ENCODE peak calls at places on chromosome 11, in ten cellular contexts. One of them, this sample, is unnamed.

GRCh38 chr11:34476853-34477252 is 36.7 kb downstream of the ELF5 start:
- DNase-seq in NCI-H2081: no peak
- DNase-seq in stimulated activated naive B cell treated with anti-CD40 and anti-IgM and Interleukin-4, amounts not matched to agents 10 μg/mL and 1 μg/mL and 100 μg/mL, for 72 hours: no peak
- DNase-seq in WTC11: no peak
- DNase-seq in GM19239: no peak
- DNase-seq in Kasumi-1: no peak
- DNase-seq in T-helper 17 cell: no peak
- DNase-seq in H4: no peak
- DNase-seq in IMR-90: no peak
- DNase-seq in stimulated activated CD4-positive, alpha-beta T cell treated with anti-CD3 and anti-CD28 coated beads, Interleukin-15, amount 100 ng/mL, for 1 hour: no peak
- DNase-seq in this sample: no peak

GRCh38 chr11:99535819-99536218 is 515.1 kb downstream of the CNTN5 start:
- DNase-seq in NCI-H2081: no peak
- DNase-seq in stimulated activated naive B cell treated with anti-CD40 and anti-IgM and Interleukin-4, amounts not matched to agents 10 μg/mL and 1 μg/mL and 100 μg/mL, for 72 hours: no peak
- DNase-seq in WTC11: no peak
- DNase-seq in GM19239: no peak
- DNase-seq in Kasumi-1: no peak
- DNase-seq in T-helper 17 cell: no peak
- DNase-seq in H4: no peak
- DNase-seq in IMR-90: no peak
- DNase-seq in stimulated activated CD4-positive, alpha-beta T cell treated with anti-CD3 and anti-CD28 coated beads, Interleukin-15, amount 100 ng/mL, for 1 hour: no peak
- DNase-seq in this sample: no peak

GRCh38 chr11:87384078-87384729 is 346.5 kb downstream of the TMEM135 start:
- DNase-seq in NCI-H2081: no peak
- DNase-seq in stimulated activated naive B cell treated with anti-CD40 and anti-IgM and Interleukin-4, amounts not matched to agents 10 μg/mL and 1 μg/mL and 100 μg/mL, for 72 hours: no peak
- DNase-seq in WTC11: no peak
- DNase-seq in GM19239: no peak
- DNase-seq in Kasumi-1: no peak
- DNase-seq in T-helper 17 cell: no peak
- DNase-seq in H4: no peak
- DNase-seq in IMR-90: no peak
- DNase-seq in stimulated activated CD4-positive, alpha-beta T cell treated with anti-CD3 and anti-CD28 coated beads, Interleukin-15, amount 100 ng/mL, for 1 hour: no peak
- DNase-seq in this sample: no peak

GRCh38 chr11:65058012-65058411 is 341 bp downstream of the NAALADL1 start:
- DNase-seq in NCI-H2081: no peak
- DNase-seq in stimulated activated naive B cell treated with anti-CD40 and anti-IgM and Interleukin-4, amounts not matched to agents 10 μg/mL and 1 μg/mL and 100 μg/mL, for 72 hours: no peak
- DNase-seq in WTC11: no peak
- DNase-seq in GM19239: no peak
- DNase-seq in Kasumi-1: no peak
- DNase-seq in T-helper 17 cell: no peak
- DNase-seq in H4: no peak
- DNase-seq in IMR-90: no peak
- DNase-seq in stimulated activated CD4-positive, alpha-beta T cell treated with anti-CD3 and anti-CD28 coated beads, Interleukin-15, amount 100 ng/mL, for 1 hour: no peak
- DNase-seq in this sample: no peak

GRCh38 chr11:134397304-134398078 is 14.6 kb downstream of the B3GAT1 start:
- DNase-seq in NCI-H2081: no peak
- DNase-seq in stimulated activated naive B cell treated with anti-CD40 and anti-IgM and Interleukin-4, amounts not matched to agents 10 μg/mL and 1 μg/mL and 100 μg/mL, for 72 hours: no peak
- DNase-seq in WTC11: no peak
- DNase-seq in GM19239: no peak
- DNase-seq in Kasumi-1: no peak
- DNase-seq in T-helper 17 cell: no peak
- DNase-seq in H4: no peak
- DNase-seq in IMR-90: no peak
- DNase-seq in stimulated activated CD4-positive, alpha-beta T cell treated with anti-CD3 and anti-CD28 coated beads, Interleukin-15, amount 100 ng/mL, for 1 hour: no peak
- DNase-seq in this sample: no peak

GRCh38 chr11:455566-456147 is 5.6 kb downstream of the PTDSS2 start:
- DNase-seq in NCI-H2081: no peak
- DNase-seq in stimulated activated naive B cell treated with anti-CD40 and anti-IgM and Interleukin-4, amounts not matched to agents 10 μg/mL and 1 μg/mL and 100 μg/mL, for 72 hours: no peak
- DNase-seq in WTC11: no peak
- DNase-seq in GM19239: no peak
- DNase-seq in Kasumi-1: no peak
- DNase-seq in T-helper 17 cell: no peak
- DNase-seq in H4: no peak
- DNase-seq in IMR-90: no peak
- DNase-seq in stimulated activated CD4-positive, alpha-beta T cell treated with anti-CD3 and anti-CD28 coated beads, Interleukin-15, amount 100 ng/mL, for 1 hour: no peak
- DNase-seq in this sample: no peak

GRCh38 chr11:119832536-119832935 is 103.5 kb upstream of the NECTIN1 start:
- DNase-seq in NCI-H2081: no peak
- DNase-seq in stimulated activated naive B cell treated with anti-CD40 and anti-IgM and Interleukin-4, amounts not matched to agents 10 μg/mL and 1 μg/mL and 100 μg/mL, for 72 hours: no peak
- DNase-seq in WTC11: no peak
- DNase-seq in GM19239: no peak
- DNase-seq in Kasumi-1: no peak
- DNase-seq in T-helper 17 cell: no peak
- DNase-seq in H4: peak; percentile 49
- DNase-seq in IMR-90: peak; percentile 5
- DNase-seq in stimulated activated CD4-positive, alpha-beta T cell treated with anti-CD3 and anti-CD28 coated beads, Interleukin-15, amount 100 ng/mL, for 1 hour: no peak
- DNase-seq in this sample: peak; percentile 64

GRCh38 chr11:64863381-64864060 is 14.9 kb downstream of the EHD1 start:
- DNase-seq in NCI-H2081: no peak
- DNase-seq in stimulated activated naive B cell treated with anti-CD40 and anti-IgM and Interleukin-4, amounts not matched to agents 10 μg/mL and 1 μg/mL and 100 μg/mL, for 72 hours: no peak
- DNase-seq in WTC11: no peak
- DNase-seq in GM19239: no peak
- DNase-seq in Kasumi-1: no peak
- DNase-seq in T-helper 17 cell: no peak
- DNase-seq in H4: no peak
- DNase-seq in IMR-90: no peak
- DNase-seq in stimulated activated CD4-positive, alpha-beta T cell treated with anti-CD3 and anti-CD28 coated beads, Interleukin-15, amount 100 ng/mL, for 1 hour: no peak
- DNase-seq in this sample: no peak

GRCh38 chr11:113176561-113176960 is 137.8 kb upstream of the TTC12 start:
- DNase-seq in NCI-H2081: no peak
- DNase-seq in stimulated activated naive B cell treated with anti-CD40 and anti-IgM and Interleukin-4, amounts not matched to agents 10 μg/mL and 1 μg/mL and 100 μg/mL, for 72 hours: no peak
- DNase-seq in WTC11: no peak
- DNase-seq in GM19239: no peak
- DNase-seq in Kasumi-1: no peak
- DNase-seq in T-helper 17 cell: no peak
- DNase-seq in H4: peak; percentile 80
- DNase-seq in IMR-90: no peak
- DNase-seq in stimulated activated CD4-positive, alpha-beta T cell treated with anti-CD3 and anti-CD28 coated beads, Interleukin-15, amount 100 ng/mL, for 1 hour: no peak
- DNase-seq in this sample: no peak

GRCh38 chr11:114088836-114089235 is 29.3 kb downstream of the ZBTB16 start:
- DNase-seq in NCI-H2081: no peak
- DNase-seq in stimulated activated naive B cell treated with anti-CD40 and anti-IgM and Interleukin-4, amounts not matched to agents 10 μg/mL and 1 μg/mL and 100 μg/mL, for 72 hours: no peak
- DNase-seq in WTC11: no peak
- DNase-seq in GM19239: no peak
- DNase-seq in Kasumi-1: no peak
- DNase-seq in T-helper 17 cell: no peak
- DNase-seq in H4: no peak
- DNase-seq in IMR-90: no peak
- DNase-seq in stimulated activated CD4-positive, alpha-beta T cell treated with anti-CD3 and anti-CD28 coated beads, Interleukin-15, amount 100 ng/mL, for 1 hour: no peak
- DNase-seq in this sample: no peak

GRCh38 chr11:27613670-27613950 is 86.6 kb downstream of the BDNF start:
- DNase-seq in NCI-H2081: no peak
- DNase-seq in stimulated activated naive B cell treated with anti-CD40 and anti-IgM and Interleukin-4, amounts not matched to agents 10 μg/mL and 1 μg/mL and 100 μg/mL, for 72 hours: no peak
- DNase-seq in WTC11: no peak
- DNase-seq in GM19239: no peak
- DNase-seq in Kasumi-1: no peak
- DNase-seq in T-helper 17 cell: no peak
- DNase-seq in H4: no peak
- DNase-seq in IMR-90: peak; percentile 40
- DNase-seq in stimulated activated CD4-positive, alpha-beta T cell treated with anti-CD3 and anti-CD28 coated beads, Interleukin-15, amount 100 ng/mL, for 1 hour: no peak
- DNase-seq in this sample: no peak

GRCh38 chr11:125569913-125570621 is 790 bp downstream of the EI24 start:
- DNase-seq in NCI-H2081: no peak
- DNase-seq in stimulated activated naive B cell treated with anti-CD40 and anti-IgM and Interleukin-4, amounts not matched to agents 10 μg/mL and 1 μg/mL and 100 μg/mL, for 72 hours: no peak
- DNase-seq in WTC11: no peak
- DNase-seq in GM19239: no peak
- DNase-seq in Kasumi-1: no peak
- DNase-seq in T-helper 17 cell: no peak
- DNase-seq in H4: no peak
- DNase-seq in IMR-90: peak; percentile 18
- DNase-seq in stimulated activated CD4-positive, alpha-beta T cell treated with anti-CD3 and anti-CD28 coated beads, Interleukin-15, amount 100 ng/mL, for 1 hour: no peak
- DNase-seq in this sample: peak; percentile 76

GRCh38 chr11:102293873-102294601 is 23.2 kb upstream of the BIRC3 start:
- DNase-seq in NCI-H2081: peak; percentile 23
- DNase-seq in stimulated activated naive B cell treated with anti-CD40 and anti-IgM and Interleukin-4, amounts not matched to agents 10 μg/mL and 1 μg/mL and 100 μg/mL, for 72 hours: no peak
- DNase-seq in WTC11: no peak
- DNase-seq in GM19239: peak; percentile 32
- DNase-seq in Kasumi-1: peak; percentile 75
- DNase-seq in T-helper 17 cell: no peak
- DNase-seq in H4: peak; percentile 59
- DNase-seq in IMR-90: peak; percentile 66
- DNase-seq in stimulated activated CD4-positive, alpha-beta T cell treated with anti-CD3 and anti-CD28 coated beads, Interleukin-15, amount 100 ng/mL, for 1 hour: no peak
- DNase-seq in this sample: no peak

GRCh38 chr11:101446238-101446637 is 137.6 kb downstream of the TRPC6 start:
- DNase-seq in NCI-H2081: no peak
- DNase-seq in stimulated activated naive B cell treated with anti-CD40 and anti-IgM and Interleukin-4, amounts not matched to agents 10 μg/mL and 1 μg/mL and 100 μg/mL, for 72 hours: no peak
- DNase-seq in WTC11: no peak
- DNase-seq in GM19239: no peak
- DNase-seq in Kasumi-1: no peak
- DNase-seq in T-helper 17 cell: no peak
- DNase-seq in H4: no peak
- DNase-seq in IMR-90: peak; percentile 56
- DNase-seq in stimulated activated CD4-positive, alpha-beta T cell treated with anti-CD3 and anti-CD28 coated beads, Interleukin-15, amount 100 ng/mL, for 1 hour: no peak
- DNase-seq in this sample: no peak

GRCh38 chr11:18091731-18092130 is 14.2 kb downstream of the SAAL1 start:
- DNase-seq in NCI-H2081: no peak
- DNase-seq in stimulated activated naive B cell treated with anti-CD40 and anti-IgM and Interleukin-4, amounts not matched to agents 10 μg/mL and 1 μg/mL and 100 μg/mL, for 72 hours: no peak
- DNase-seq in WTC11: no peak
- DNase-seq in GM19239: no peak
- DNase-seq in Kasumi-1: no peak
- DNase-seq in T-helper 17 cell: no peak
- DNase-seq in H4: no peak
- DNase-seq in IMR-90: peak; percentile 51
- DNase-seq in stimulated activated CD4-positive, alpha-beta T cell treated with anti-CD3 and anti-CD28 coated beads, Interleukin-15, amount 100 ng/mL, for 1 hour: no peak
- DNase-seq in this sample: no peak

GRCh38 chr11:72598901-72599300 is 75.3 kb downstream of the PDE2A start:
- DNase-seq in NCI-H2081: no peak
- DNase-seq in stimulated activated naive B cell treated with anti-CD40 and anti-IgM and Interleukin-4, amounts not matched to agents 10 μg/mL and 1 μg/mL and 100 μg/mL, for 72 hours: no peak
- DNase-seq in WTC11: peak; percentile 68
- DNase-seq in GM19239: no peak
- DNase-seq in Kasumi-1: no peak
- DNase-seq in T-helper 17 cell: no peak
- DNase-seq in H4: no peak
- DNase-seq in IMR-90: peak; percentile 21
- DNase-seq in stimulated activated CD4-positive, alpha-beta T cell treated with anti-CD3 and anti-CD28 coated beads, Interleukin-15, amount 100 ng/mL, for 1 hour: no peak
- DNase-seq in this sample: peak; percentile 52

This sample was measured in body of pancreas.